ENCODE peak calls at places on chromosomes 1 and 21, in ten cellular contexts. Y is left lung, Q is mucosa of descending colon, E is T-cell, U is natural killer cell, M is memory B cell, H is lung, F is right cardiac atrium, L is left ventricle myocardium superior, J is right lobe of liver. W is an unnamed sample.

GRCh38 chr1:239307886-239308285 is 78.5 kb upstream of the CHRM3 start:
- ATAC-seq in Y (no peak), Q (no peak), E (no peak), U (no peak), M (no peak), H (no peak), F (no peak), L (no peak), J (no peak), W (no peak)

GRCh38 chr1:15344800-15345710 is 64.6 kb upstream of the EFHD2 start:
- ATAC-seq in Y (no peak), Q (no peak), E (no peak), U (no peak), M (no peak), H (no peak), F (peak; percentile 65), L (peak; percentile 85), J (no peak), W (no peak)

GRCh38 chr1:182415789-182416188 is 15.3 kb upstream of the TEDDM1 start:
- ATAC-seq in Y (no peak), Q (no peak), E (no peak), U (no peak), M (no peak), H (no peak), F (no peak), L (no peak), J (no peak), W (no peak)

GRCh38 chr1:164265232-164265631 is 293.8 kb upstream of the PBX1 start:
- ATAC-seq in Y (no peak), Q (no peak), E (no peak), U (no peak), M (no peak), H (no peak), F (no peak), L (no peak), J (no peak), W (no peak)

GRCh38 chr1:200258447-200259375 is 151.1 kb downstream of the ZNF281 start:
- ATAC-seq in Y (no peak), Q (peak; percentile 42), E (peak; percentile 54), U (no peak), M (peak; percentile 83), H (no peak), F (no peak), L (no peak), J (peak; percentile 62), W (peak; percentile 92)

GRCh38 chr1:167784876-167785550 is 63.2 kb downstream of the MPZL1 start:
- ATAC-seq in Y (peak; percentile 20), Q (no peak), E (no peak), U (peak; percentile 15), M (no peak), H (no peak), F (peak; percentile 31), L (no peak), J (no peak), W (no peak)

GRCh38 chr1:174884001-174884400 is 115.7 kb upstream of the CACYBP start:
- ATAC-seq in Y (peak; percentile 42), Q (no peak), E (no peak), U (no peak), M (no peak), H (no peak), F (peak; percentile 48), L (peak; percentile 79), J (no peak), W (peak; percentile 22)

GRCh38 chr21:46131721-46132651 is 23.4 kb downstream of the FTCD start:
- ATAC-seq in Y (peak; percentile 5), Q (no peak), E (no peak), U (no peak), M (no peak), H (peak; percentile 7), F (peak; percentile 2), L (peak; percentile 0), J (no peak), W (no peak)

GRCh38 chr1:119008483-119009299 is 20.5 kb upstream of the TBX15 start:
- ATAC-seq in Y (peak; percentile 87), Q (peak; percentile 66), E (no peak), U (no peak), M (peak; percentile 60), H (peak; percentile 60), F (peak; percentile 59), L (peak; percentile 82), J (peak; percentile 83), W (peak; percentile 75)

GRCh38 chr21:32056791-32057190 is 184.0 kb downstream of the HUNK start:
- ATAC-seq in Y (no peak), Q (no peak), E (no peak), U (no peak), M (no peak), H (no peak), F (no peak), L (no peak), J (no peak), W (no peak)

GRCh38 chr1:96370752-96371151 is 350.8 kb upstream of the PTBP2 start:
- ATAC-seq in Y (peak; percentile 25), Q (no peak), E (no peak), U (no peak), M (no peak), H (no peak), F (no peak), L (no peak), J (no peak), W (peak; percentile 93)

GRCh38 chr1:229341811-229342304 is 989 bp downstream of the CCSAP start:
- ATAC-seq in Y (peak; percentile 23), Q (peak; percentile 46), E (peak; percentile 19), U (no peak), M (peak; percentile 23), H (peak; percentile 6), F (peak; percentile 17), L (peak; percentile 18), J (peak; percentile 19), W (peak; percentile 33)

GRCh38 chr1:53539711-53540603 is 80.8 kb downstream of the DMRTB1 start:
- ATAC-seq in Y (no peak), Q (no peak), E (no peak), U (no peak), M (no peak), H (no peak), F (no peak), L (no peak), J (no peak), W (no peak)

GRCh38 chr1:100164226-100164625 is 13.8 kb downstream of the LRRC39 start:
- ATAC-seq in Y (no peak), Q (no peak), E (no peak), U (no peak), M (no peak), H (no peak), F (peak; percentile 33), L (peak; percentile 66), J (no peak), W (peak; percentile 26)

GRCh38 chr1:6491480-6491962 is at the start of gene PLEKHG5:
- ATAC-seq in Y (no peak), Q (no peak), E (no peak), U (no peak), M (no peak), H (no peak), F (no peak), L (no peak), J (no peak), W (peak; percentile 25)

GRCh38 chr1:65009176-65009575 is 42.8 kb upstream of the JAK1 start:
- ATAC-seq in Y (no peak), Q (no peak), E (peak; percentile 61), U (no peak), M (peak; percentile 47), H (no peak), F (no peak), L (no peak), J (no peak), W (no peak)

GRCh38 chr1:201463071-201463552 is 5.9 kb downstream of the PHLDA3 start:
- ATAC-seq in Y (peak; percentile 22), Q (no peak), E (no peak), U (no peak), M (no peak), H (no peak), F (peak; percentile 22), L (peak; percentile 22), J (peak; percentile 25), W (peak; percentile 35)

GRCh38 chr1:221511797-221512196 is 230.1 kb downstream of the DUSP10 start:
- ATAC-seq in Y (no peak), Q (no peak), E (no peak), U (no peak), M (no peak), H (no peak), F (no peak), L (no peak), J (no peak), W (no peak)

GRCh38 chr1:145985502-145986439 is 10.6 kb downstream of the TXNIP start:
- ATAC-seq in Y (peak; percentile 70), Q (peak; percentile 67), E (no peak), U (peak; percentile 34), M (no peak), H (peak; percentile 42), F (peak; percentile 50), L (peak; percentile 41), J (peak; percentile 77), W (peak; percentile 78)

GRCh38 chr1:203743101-203743501 is 21.9 kb upstream of the LAX1 start:
- ATAC-seq in Y (no peak), Q (no peak), E (no peak), U (no peak), M (no peak), H (no peak), F (no peak), L (peak; percentile 43), J (no peak), W (no peak)

GRCh38 chr1:246417152-246417812 is 89.8 kb downstream of the SMYD3 start:
- ATAC-seq in Y (no peak), Q (no peak), E (no peak), U (no peak), M (no peak), H (no peak), F (no peak), L (no peak), J (no peak), W (no peak)

GRCh38 chr1:160104520-160104885 is 6.1 kb upstream of the IGSF8 start:
- ATAC-seq in Y (no peak), Q (no peak), E (no peak), U (no peak), M (no peak), H (no peak), F (no peak), L (no peak), J (no peak), W (no peak)

GRCh38 chr21:22791376-22791775 is 1793.2 kb downstream of the NCAM2 start:
- ATAC-seq in Y (no peak), Q (no peak), E (no peak), U (no peak), M (no peak), H (no peak), F (no peak), L (no peak), J (no peak), W (no peak)

GRCh38 chr1:54711536-54711935 is 4.1 kb upstream of the TTC4 start:
- ATAC-seq in Y (no peak), Q (no peak), E (no peak), U (no peak), M (no peak), H (no peak), F (no peak), L (no peak), J (no peak), W (no peak)

GRCh38 chr1:112507896-112508241 is 896 bp upstream of the WNT2B start:
- ATAC-seq in Y (peak; percentile 32), Q (peak; percentile 19), E (no peak), U (peak; percentile 28), M (peak; percentile 34), H (no peak), F (peak; percentile 50), L (peak; percentile 27), J (no peak), W (peak; percentile 55)

GRCh38 chr1:151012684-151013471 is 4.6 kb downstream of the PRUNE1 start:
- ATAC-seq in Y (peak; percentile 6), Q (peak; percentile 63), E (no peak), U (no peak), M (no peak), H (no peak), F (peak; percentile 69), L (peak; percentile 55), J (peak; percentile 76), W (no peak)

GRCh38 chr1:234989479-234990327 is 138.9 kb downstream of the TOMM20 start:
- ATAC-seq in Y (no peak), Q (no peak), E (no peak), U (no peak), M (no peak), H (no peak), F (no peak), L (no peak), J (no peak), W (no peak)

GRCh38 chr1:84143796-84144565 is at the start of gene PRKACB:
- ATAC-seq in Y (peak; percentile 85), Q (peak; percentile 91), E (peak; percentile 93), U (peak; percentile 86), M (peak; percentile 89), H (peak; percentile 59), F (peak; percentile 47), L (peak; percentile 53), J (peak; percentile 72), W (peak; percentile 74)